ENCODE peak calls at places on chromosomes 13 and 19, in nine cellular contexts. N is fibroblast of lung, B is lower lobe of right lung, V is brain microvascular endothelial cell, O is psoas muscle, U is heart right ventricle, Z is cardiac muscle cell, P is neural crest cell, Y is nephron progenitor cell. C is an unnamed sample.

GRCh38 chr19:5672708-5673459 is 7.4 kb downstream of the MICOS13 start:
- DNase-seq in N (no peak), B (no peak), V (no peak), O (no peak), U (no peak), Z (no peak), P (no peak), Y (no peak), C (no peak)

GRCh38 chr13:44014501-44014900 is 134.8 kb downstream of the LACC1 start:
- DNase-seq in N (no peak), B (no peak), V (no peak), O (no peak), U (no peak), Z (no peak), P (no peak), Y (no peak), C (no peak)

GRCh38 chr13:80361883-80362327 is 21.0 kb upstream of the SPRY2 start:
- DNase-seq in N (no peak), B (no peak), V (peak; percentile 6), O (no peak), U (no peak), Z (peak; percentile 83), P (peak; percentile 19), Y (peak; percentile 5), C (peak; percentile 50)

GRCh38 chr13:74633734-74634133 is 499.5 kb upstream of the KLF12 start:
- DNase-seq in N (no peak), B (no peak), V (no peak), O (no peak), U (no peak), Z (no peak), P (no peak), Y (no peak), C (no peak)

GRCh38 chr19:7868326-7868670 is 5.9 kb downstream of the PRR36 start:
- DNase-seq in N (no peak), B (no peak), V (no peak), O (peak; percentile 49), U (no peak), Z (no peak), P (no peak), Y (no peak), C (no peak)

GRCh38 chr19:16067205-16067938 is 8.9 kb upstream of the TPM4 start:
- DNase-seq in N (peak; percentile 94), B (peak; percentile 84), V (peak; percentile 83), O (peak; percentile 60), U (peak; percentile 42), Z (no peak), P (no peak), Y (no peak), C (no peak)

GRCh38 chr19:1447944-1448343 is 2.0 kb upstream of the APC2 start:
- DNase-seq in N (no peak), B (no peak), V (no peak), O (no peak), U (no peak), Z (no peak), P (no peak), Y (no peak), C (no peak)

GRCh38 chr19:41064974-41065569 is 23.2 kb upstream of the CYP2A13 start:
- DNase-seq in N (peak; percentile 11), B (no peak), V (peak; percentile 25), O (no peak), U (no peak), Z (peak; percentile 14), P (no peak), Y (no peak), C (no peak)

GRCh38 chr19:42173695-42174094 is 41.4 kb upstream of the POU2F2 start:
- DNase-seq in N (no peak), B (no peak), V (no peak), O (no peak), U (no peak), Z (no peak), P (no peak), Y (no peak), C (no peak)

GRCh38 chr13:52383362-52383761 is 22.6 kb downstream of the THSD1 start:
- DNase-seq in N (peak; percentile 37), B (no peak), V (no peak), O (no peak), U (no peak), Z (no peak), P (no peak), Y (no peak), C (no peak)

GRCh38 chr19:31352782-31353651 is 3.8 kb upstream of the TSHZ3 start:
- DNase-seq in N (no peak), B (no peak), V (no peak), O (no peak), U (no peak), Z (no peak), P (no peak), Y (peak; percentile 42), C (no peak)

GRCh38 chr19:31354919-31355318 is 5.7 kb upstream of the TSHZ3 start:
- DNase-seq in N (no peak), B (no peak), V (no peak), O (no peak), U (no peak), Z (no peak), P (no peak), Y (peak; percentile 31), C (no peak)

GRCh38 chr19:31354316-31354715 is 5.1 kb upstream of the TSHZ3 start:
- DNase-seq in N (no peak), B (no peak), V (no peak), O (no peak), U (no peak), Z (no peak), P (no peak), Y (no peak), C (no peak)

GRCh38 chr19:31352296-31352781 is 3.1 kb upstream of the TSHZ3 start:
- DNase-seq in N (no peak), B (no peak), V (no peak), O (no peak), U (no peak), Z (no peak), P (no peak), Y (no peak), C (no peak)

DNA sequence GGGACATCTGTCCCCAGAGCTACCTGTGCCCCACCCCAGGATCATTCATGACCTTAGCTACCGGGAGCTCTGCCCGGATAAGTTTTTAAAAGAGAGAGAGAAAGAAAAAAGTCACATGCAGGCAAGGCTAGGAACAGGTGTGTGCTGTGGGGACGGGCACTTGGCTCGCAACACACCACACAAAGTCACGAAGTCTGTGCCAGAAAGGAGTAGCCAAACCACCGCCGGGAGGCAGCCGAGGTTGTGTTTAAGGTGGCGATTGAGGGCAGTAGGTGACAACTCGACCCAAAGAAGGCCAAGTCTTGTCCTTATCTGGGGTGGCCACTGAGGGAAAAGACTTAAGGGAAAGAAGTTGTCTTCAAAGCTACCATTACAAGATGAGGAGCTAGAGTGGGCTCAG is 4.6 kb upstream of the TSHZ3 start:
- DNase-seq in N (no peak), B (no peak), V (no peak), O (no peak), U (no peak), Z (no peak), P (no peak), Y (no peak), C (no peak)
- TF ChIP-seq CTCF in N (no peak), B (no peak), V (no peak), O (no peak), U (no peak), Z (no peak), P (no peak), Y (no peak), C (no peak)

DNA sequence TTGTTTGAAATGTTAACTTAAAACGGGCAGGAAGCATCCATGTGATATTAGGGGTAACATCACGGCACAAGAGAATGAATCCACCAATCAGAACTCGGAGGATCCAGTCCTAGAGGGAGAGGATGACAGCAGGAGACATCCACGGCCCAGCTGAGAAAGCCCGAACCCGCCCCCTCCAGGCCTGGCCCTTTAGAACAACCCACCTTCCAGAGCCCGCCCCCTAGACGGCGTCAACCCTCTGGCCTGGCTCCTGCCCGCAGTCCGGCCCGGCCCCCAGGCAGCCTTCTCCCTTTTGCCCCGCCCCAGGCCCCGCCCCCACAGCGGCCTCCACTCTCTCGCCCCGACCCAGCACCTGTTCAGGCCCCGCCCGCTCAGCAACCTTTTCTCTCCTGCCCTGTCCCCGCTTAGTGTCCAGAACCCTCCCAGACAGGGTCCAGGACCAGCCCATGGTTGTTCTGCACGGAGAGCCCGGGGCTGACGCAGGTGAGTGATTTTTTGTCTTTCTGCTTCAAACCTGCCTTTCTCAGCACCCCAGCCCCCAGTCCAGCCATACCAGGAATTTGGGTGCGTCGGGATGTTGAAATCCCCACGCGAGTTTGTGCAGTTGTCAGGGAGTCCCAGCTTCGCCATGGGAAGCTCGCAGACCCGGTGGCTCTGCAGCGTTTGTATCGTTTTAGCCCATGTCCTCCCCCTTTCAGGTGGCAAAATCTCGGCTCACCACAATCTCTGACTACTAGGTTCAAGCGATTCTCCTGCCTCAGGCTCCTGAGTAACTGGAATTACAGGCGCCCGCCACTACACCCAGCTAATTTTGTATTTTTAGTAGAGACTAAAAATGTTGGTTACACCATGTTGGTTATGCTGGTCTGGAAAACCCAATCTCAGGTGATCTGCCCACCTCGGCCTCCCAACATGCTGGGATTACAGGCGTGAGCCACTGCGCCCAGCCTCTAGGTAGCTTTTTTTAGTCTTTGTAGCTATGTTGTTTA is 16.1 kb downstream of the ZNF816 start:
- DNase-seq in N (peak; percentile 25), B (peak; percentile 88), V (no peak), O (no peak), U (no peak), Z (peak; percentile 32), P (peak; percentile 22), Y (peak; percentile 43), C (no peak)
- TF ChIP-seq CTCF in N (no peak), B (no peak), V (no peak), O (no peak), U (no peak), Z (no peak), P (no peak), Y (no peak), C (no peak)

GRCh38 chr19:17128820-17129219 is 53.2 kb downstream of the MYO9B start:
- DNase-seq in N (no peak), B (no peak), V (no peak), O (no peak), U (no peak), Z (no peak), P (no peak), Y (no peak), C (no peak)

GRCh38 chr19:17125728-17126677 is 50.4 kb downstream of the MYO9B start:
- DNase-seq in N (peak; percentile 13), B (peak; percentile 84), V (peak; percentile 63), O (peak; percentile 71), U (peak; percentile 61), Z (no peak), P (no peak), Y (no peak), C (peak; percentile 76)

GRCh38 chr19:17127671-17128070 is 52.1 kb downstream of the MYO9B start:
- DNase-seq in N (no peak), B (no peak), V (no peak), O (no peak), U (no peak), Z (no peak), P (no peak), Y (no peak), C (no peak)

GRCh38 chr19:17128403-17128802 is 52.8 kb downstream of the MYO9B start:
- DNase-seq in N (no peak), B (no peak), V (no peak), O (no peak), U (no peak), Z (no peak), P (no peak), Y (no peak), C (no peak)

GRCh38 chr19:17129377-17129776 is 53.8 kb downstream of the MYO9B start:
- DNase-seq in N (no peak), B (no peak), V (no peak), O (no peak), U (no peak), Z (peak; percentile 29), P (no peak), Y (no peak), C (no peak)
- TF ChIP-seq CTCF in N (no peak), B (no peak), V (no peak), O (no peak), U (no peak), Z (no peak), P (no peak), Y (no peak), C (no peak)

GRCh38 chr19:4581381-4582111 is 22.1 kb upstream of the SEMA6B start:
- DNase-seq in N (peak; percentile 31), B (no peak), V (no peak), O (no peak), U (no peak), Z (peak; percentile 80), P (peak; percentile 44), Y (peak; percentile 76), C (peak; percentile 82)
- TF ChIP-seq CTCF in N (no peak), B (no peak), V (no peak), O (no peak), U (no peak), Z (no peak), P (no peak), Y (no peak), C (no peak)